ENCODE peak calls at places on chromosome 19, in six cellular contexts. One of them, this sample, is unnamed.

GRCh38 chr19:15577184-15577771 is 37.7 kb upstream of the CYP4F8 start:
- DNase-seq in NAMALWA: no peak
- DNase-seq in activated CD4-positive, alpha-beta T cell treated with anti-CD3 and anti-CD28 coated beads for 24 hours: no peak
- DNase-seq in hypothalamus: no peak
- DNase-seq in nephron progenitor cell: no peak
- DNase-seq in NCI-H146: no peak
- DNase-seq in this sample: no peak

GRCh38 chr19:800360-801029 is 3.2 kb downstream of the PTBP1 start:
- DNase-seq in NAMALWA: no peak
- DNase-seq in activated CD4-positive, alpha-beta T cell treated with anti-CD3 and anti-CD28 coated beads for 24 hours: no peak
- DNase-seq in hypothalamus: no peak
- DNase-seq in nephron progenitor cell: no peak
- DNase-seq in NCI-H146: no peak
- DNase-seq in this sample: no peak

GRCh38 chr19:10193666-10194499 is 870 bp downstream of the DNMT1 start:
- DNase-seq in NAMALWA: peak
- DNase-seq in activated CD4-positive, alpha-beta T cell treated with anti-CD3 and anti-CD28 coated beads for 24 hours: no peak
- DNase-seq in hypothalamus: no peak
- DNase-seq in nephron progenitor cell: no peak
- DNase-seq in NCI-H146: peak
- DNase-seq in this sample: no peak

GRCh38 chr19:11984986-11985385 is 20.1 kb downstream of the ZNF763 start:
- DNase-seq in NAMALWA: peak
- DNase-seq in activated CD4-positive, alpha-beta T cell treated with anti-CD3 and anti-CD28 coated beads for 24 hours: no peak
- DNase-seq in hypothalamus: no peak
- DNase-seq in nephron progenitor cell: no peak
- DNase-seq in NCI-H146: peak
- DNase-seq in this sample: no peak

GRCh38 chr19:9881720-9882119 is 46.6 kb downstream of the PIN1 start:
- DNase-seq in NAMALWA: no peak
- DNase-seq in activated CD4-positive, alpha-beta T cell treated with anti-CD3 and anti-CD28 coated beads for 24 hours: no peak
- DNase-seq in hypothalamus: no peak
- DNase-seq in nephron progenitor cell: no peak
- DNase-seq in NCI-H146: no peak
- DNase-seq in this sample: no peak

GRCh38 chr19:18223860-18224524 is 2.2 kb downstream of the PDE4C start:
- DNase-seq in NAMALWA: peak
- DNase-seq in activated CD4-positive, alpha-beta T cell treated with anti-CD3 and anti-CD28 coated beads for 24 hours: no peak
- DNase-seq in hypothalamus: no peak
- DNase-seq in nephron progenitor cell: peak
- DNase-seq in NCI-H146: peak
- DNase-seq in this sample: no peak

GRCh38 chr19:5338661-5339469 is 1.7 kb downstream of the PTPRS start:
- DNase-seq in NAMALWA: no peak
- DNase-seq in activated CD4-positive, alpha-beta T cell treated with anti-CD3 and anti-CD28 coated beads for 24 hours: no peak
- DNase-seq in hypothalamus: peak
- DNase-seq in nephron progenitor cell: peak
- DNase-seq in NCI-H146: peak
- DNase-seq in this sample: no peak

GRCh38 chr19:3565177-3565576 is 7.6 kb upstream of the HMG20B start:
- DNase-seq in NAMALWA: no peak
- DNase-seq in activated CD4-positive, alpha-beta T cell treated with anti-CD3 and anti-CD28 coated beads for 24 hours: no peak
- DNase-seq in hypothalamus: no peak
- DNase-seq in nephron progenitor cell: no peak
- DNase-seq in NCI-H146: no peak
- DNase-seq in this sample: no peak

GRCh38 chr19:40798997-40799557 is at the start of gene EGLN2:
- DNase-seq in NAMALWA: no peak
- DNase-seq in activated CD4-positive, alpha-beta T cell treated with anti-CD3 and anti-CD28 coated beads for 24 hours: no peak
- DNase-seq in hypothalamus: no peak
- DNase-seq in nephron progenitor cell: no peak
- DNase-seq in NCI-H146: peak
- DNase-seq in this sample: no peak

GRCh38 chr19:56139847-56140582 is 1.1 kb upstream of the ZNF444 start:
- DNase-seq in NAMALWA: no peak
- DNase-seq in activated CD4-positive, alpha-beta T cell treated with anti-CD3 and anti-CD28 coated beads for 24 hours: no peak
- DNase-seq in hypothalamus: no peak
- DNase-seq in nephron progenitor cell: no peak
- DNase-seq in NCI-H146: peak
- DNase-seq in this sample: no peak

GRCh38 chr19:29420065-29420464 is 105.7 kb upstream of the VSTM2B start:
- DNase-seq in NAMALWA: no peak
- DNase-seq in activated CD4-positive, alpha-beta T cell treated with anti-CD3 and anti-CD28 coated beads for 24 hours: no peak
- DNase-seq in hypothalamus: no peak
- DNase-seq in nephron progenitor cell: no peak
- DNase-seq in NCI-H146: no peak
- DNase-seq in this sample: no peak

GRCh38 chr19:1836458-1837221 is 11.6 kb downstream of the REXO1 start:
- DNase-seq in NAMALWA: no peak
- DNase-seq in activated CD4-positive, alpha-beta T cell treated with anti-CD3 and anti-CD28 coated beads for 24 hours: no peak
- DNase-seq in hypothalamus: no peak
- DNase-seq in nephron progenitor cell: no peak
- DNase-seq in NCI-H146: no peak
- DNase-seq in this sample: no peak

GRCh38 chr19:42054205-42054604 is 15.8 kb downstream of the GRIK5 start:
- DNase-seq in NAMALWA: no peak
- DNase-seq in activated CD4-positive, alpha-beta T cell treated with anti-CD3 and anti-CD28 coated beads for 24 hours: no peak
- DNase-seq in hypothalamus: no peak
- DNase-seq in nephron progenitor cell: no peak
- DNase-seq in NCI-H146: no peak
- DNase-seq in this sample: no peak

GRCh38 chr19:6440905-6441304 is 7.3 kb upstream of the SLC25A41 start:
- DNase-seq in NAMALWA: no peak
- DNase-seq in activated CD4-positive, alpha-beta T cell treated with anti-CD3 and anti-CD28 coated beads for 24 hours: no peak
- DNase-seq in hypothalamus: no peak
- DNase-seq in nephron progenitor cell: no peak
- DNase-seq in NCI-H146: no peak
- DNase-seq in this sample: no peak

GRCh38 chr19:47032171-47032811 is 12.7 kb downstream of the NPAS1 start:
- DNase-seq in NAMALWA: peak
- DNase-seq in activated CD4-positive, alpha-beta T cell treated with anti-CD3 and anti-CD28 coated beads for 24 hours: peak
- DNase-seq in hypothalamus: peak
- DNase-seq in nephron progenitor cell: peak
- DNase-seq in NCI-H146: peak
- DNase-seq in this sample: no peak

GRCh38 chr19:7871280-7871529 is 3.0 kb downstream of the PRR36 start:
- DNase-seq in NAMALWA: peak
- DNase-seq in activated CD4-positive, alpha-beta T cell treated with anti-CD3 and anti-CD28 coated beads for 24 hours: no peak
- DNase-seq in hypothalamus: no peak
- DNase-seq in nephron progenitor cell: no peak
- DNase-seq in NCI-H146: no peak
- DNase-seq in this sample: no peak

GRCh38 chr19:1503925-1504430 is 8.8 kb downstream of the ADAMTSL5 start:
- DNase-seq in NAMALWA: no peak
- DNase-seq in activated CD4-positive, alpha-beta T cell treated with anti-CD3 and anti-CD28 coated beads for 24 hours: no peak
- DNase-seq in hypothalamus: no peak
- DNase-seq in nephron progenitor cell: no peak
- DNase-seq in NCI-H146: no peak
- DNase-seq in this sample: no peak

GRCh38 chr19:6471076-6471475 is 7.0 kb downstream of the CRB3 start:
- DNase-seq in NAMALWA: no peak
- DNase-seq in activated CD4-positive, alpha-beta T cell treated with anti-CD3 and anti-CD28 coated beads for 24 hours: no peak
- DNase-seq in hypothalamus: no peak
- DNase-seq in nephron progenitor cell: no peak
- DNase-seq in NCI-H146: no peak
- DNase-seq in this sample: no peak

This sample was measured in tibial artery.